ENCODE peak calls at places on chromosomes 11 and 22, in nine cellular contexts. N, V, L, Q, Y, R, G, D and K are unnamed samples.

GRCh38 chr11:67230406-67230805 is 35.9 kb upstream of the GRK2 start:
- DNase-seq in N (no peak), V (no peak), L (no peak), Q (no peak), Y (peak; percentile 51), R (no peak), G (no peak), D (no peak), K (no peak)

GRCh38 chr22:22371031-22371541 is 126.5 kb downstream of the VPREB1 start:
- DNase-seq in N (no peak), V (no peak), L (no peak), Q (no peak), Y (peak; percentile 1), R (no peak), G (no peak), D (no peak), K (no peak)

GRCh38 chr11:10566257-10566956 is 2.1 kb downstream of the LYVE1 start:
- DNase-seq in N (no peak), V (no peak), L (no peak), Q (no peak), Y (no peak), R (no peak), G (no peak), D (no peak), K (no peak)

GRCh38 chr22:31329029-31329428 is 17.1 kb downstream of the PATZ1 start:
- DNase-seq in N (no peak), V (no peak), L (no peak), Q (no peak), Y (no peak), R (peak; percentile 61), G (peak; percentile 16), D (no peak), K (no peak)

GRCh38 chr11:95404370-95404769 is 173.4 kb upstream of the SESN3 start:
- DNase-seq in N (no peak), V (no peak), L (no peak), Q (no peak), Y (no peak), R (no peak), G (no peak), D (no peak), K (no peak)

GRCh38 chr22:43207849-43208702 is 21.1 kb upstream of the TTLL12 start:
- DNase-seq in N (no peak), V (no peak), L (peak; percentile 39), Q (no peak), Y (no peak), R (no peak), G (no peak), D (no peak), K (no peak)

GRCh38 chr11:64934765-64935633 is 694 bp downstream of the GPHA2 start:
- DNase-seq in N (no peak), V (no peak), L (no peak), Q (no peak), Y (no peak), R (no peak), G (no peak), D (no peak), K (no peak)

GRCh38 chr11:124896821-124897391 is 759 bp downstream of the ROBO4 start:
- DNase-seq in N (no peak), V (no peak), L (no peak), Q (no peak), Y (peak; percentile 61), R (no peak), G (no peak), D (no peak), K (no peak)

GRCh38 chr11:26193714-26194373 is 138.1 kb upstream of the ANO3 start:
- DNase-seq in N (no peak), V (no peak), L (no peak), Q (no peak), Y (peak; percentile 84), R (no peak), G (no peak), D (no peak), K (no peak)

GRCh38 chr11:64229090-64229958 is 1.0 kb upstream of the DNAJC4 start:
- DNase-seq in N (no peak), V (no peak), L (no peak), Q (no peak), Y (no peak), R (no peak), G (no peak), D (no peak), K (no peak)

GRCh38 chr22:44460287-44461082 is 37.5 kb downstream of the RTL6 start:
- DNase-seq in N (no peak), V (no peak), L (no peak), Q (peak; percentile 26), Y (no peak), R (no peak), G (no peak), D (no peak), K (no peak)

GRCh38 chr11:100861221-100861620 is 174.1 kb downstream of the ARHGAP42 start:
- DNase-seq in N (no peak), V (no peak), L (no peak), Q (no peak), Y (no peak), R (no peak), G (no peak), D (no peak), K (no peak)

GRCh38 chr11:102226702-102227101 is 90.6 kb upstream of the BIRC3 start:
- DNase-seq in N (no peak), V (no peak), L (no peak), Q (no peak), Y (peak; percentile 67), R (peak; percentile 87), G (peak; percentile 42), D (no peak), K (no peak)

GRCh38 chr11:76698321-76699043 is 27.9 kb upstream of the LRRC32 start:
- DNase-seq in N (no peak), V (no peak), L (no peak), Q (no peak), Y (no peak), R (no peak), G (no peak), D (no peak), K (no peak)

GRCh38 chr11:130477646-130478203 is 29.3 kb downstream of the ADAMTS15 start:
- DNase-seq in N (no peak), V (no peak), L (no peak), Q (no peak), Y (peak; percentile 45), R (no peak), G (no peak), D (no peak), K (no peak)

GRCh38 chr22:49971232-49972162 is 10.9 kb downstream of the PIM3 start:
- DNase-seq in N (peak; percentile 49), V (no peak), L (peak; percentile 94), Q (peak; percentile 89), Y (peak; percentile 63), R (peak; percentile 49), G (peak; percentile 54), D (peak; percentile 54), K (no peak)

GRCh38 chr11:43316451-43316850 is 4.7 kb downstream of the API5 start:
- DNase-seq in N (no peak), V (no peak), L (no peak), Q (peak; percentile 66), Y (no peak), R (peak; percentile 48), G (no peak), D (no peak), K (no peak)

GRCh38 chr22:42180349-42180842 is 49.8 kb upstream of the CYP2D6 start:
- DNase-seq in N (peak; percentile 49), V (no peak), L (no peak), Q (no peak), Y (peak; percentile 58), R (peak; percentile 24), G (no peak), D (no peak), K (peak; percentile 64)

GRCh38 chr11:70733327-70734325 is 335.3 kb downstream of the CTTN start:
- DNase-seq in N (no peak), V (no peak), L (peak; percentile 34), Q (no peak), Y (no peak), R (no peak), G (no peak), D (no peak), K (no peak)

GRCh38 chr11:18844753-18845367 is 53.3 kb upstream of the PTPN5 start:
- DNase-seq in N (no peak), V (no peak), L (no peak), Q (no peak), Y (peak; percentile 48), R (peak; percentile 64), G (peak; percentile 47), D (no peak), K (no peak)

GRCh38 chr11:64900263-64900678 is 16.7 kb downstream of the ATG2A start:
- DNase-seq in N (peak; percentile 74), V (no peak), L (no peak), Q (peak; percentile 70), Y (peak; percentile 47), R (peak; percentile 18), G (no peak), D (peak; percentile 61), K (no peak)

GRCh38 chr11:6693342-6694228 is 10.4 kb upstream of the MRPL17 start:
- DNase-seq in N (peak; percentile 39), V (no peak), L (no peak), Q (peak; percentile 69), Y (peak; percentile 97), R (peak; percentile 97), G (peak; percentile 88), D (peak; percentile 48), K (no peak)

GRCh38 chr11:129611661-129612566 is 203.7 kb upstream of the TMEM45B start:
- DNase-seq in N (no peak), V (no peak), L (no peak), Q (no peak), Y (no peak), R (peak; percentile 14), G (no peak), D (no peak), K (no peak)

GRCh38 chr11:2331404-2331803 is 29.6 kb downstream of the TSPAN32 start:
- DNase-seq in N (no peak), V (no peak), L (no peak), Q (peak; percentile 18), Y (no peak), R (no peak), G (no peak), D (no peak), K (no peak)

GRCh38 chr11:67002297-67002913 is 20.5 kb upstream of the SYT12 start:
- DNase-seq in N (no peak), V (no peak), L (no peak), Q (no peak), Y (no peak), R (no peak), G (no peak), D (no peak), K (no peak)

GRCh38 chr11:12761029-12761428 is 86.8 kb downstream of the TEAD1 start:
- DNase-seq in N (no peak), V (no peak), L (no peak), Q (no peak), Y (peak; percentile 53), R (peak; percentile 69), G (peak; percentile 44), D (no peak), K (no peak)

GRCh38 chr11:606245-606644 is 9.5 kb downstream of the IRF7 start:
- DNase-seq in N (no peak), V (no peak), L (peak; percentile 79), Q (no peak), Y (peak; percentile 76), R (no peak), G (no peak), D (no peak), K (peak; percentile 64)

GRCh38 chr22:50731811-50732624 is 6.0 kb upstream of the ACR start:
- DNase-seq in N (peak; percentile 42), V (no peak), L (peak; percentile 52), Q (peak; percentile 83), Y (peak; percentile 44), R (peak; percentile 37), G (peak; percentile 16), D (peak; percentile 50), K (no peak)

GRCh38 chr11:62269654-62270278 is at the start of gene SCGB2A2:
- DNase-seq in N (no peak), V (no peak), L (no peak), Q (no peak), Y (no peak), R (peak; percentile 8), G (no peak), D (no peak), K (no peak)

GRCh38 chr22:49470741-49471134 is 356.9 kb downstream of the BRD1 start:
- DNase-seq in N (no peak), V (no peak), L (no peak), Q (no peak), Y (no peak), R (no peak), G (no peak), D (no peak), K (no peak)

GRCh38 chr11:24617856-24618255 is 121.0 kb downstream of the LUZP2 start:
- DNase-seq in N (no peak), V (no peak), L (no peak), Q (no peak), Y (no peak), R (no peak), G (no peak), D (no peak), K (no peak)